ENCODE peak calls at places on chromosome 3, in four cellular contexts. M, A, S and K are unnamed samples.

GRCh38 chr3:125054436-125055164 is 1.2 kb downstream of the HEG1 start:
- DNase-seq in A (peak; percentile 73), S (no peak), M (peak; percentile 37), K (peak; percentile 66)

GRCh38 chr3:183488343-183488742 is 59.9 kb upstream of the MCF2L2 start:
- DNase-seq in S (no peak), M (no peak), A (no peak), K (no peak)

GRCh38 chr3:61702453-61702852 is 141.1 kb downstream of the PTPRG start:
- DNase-seq in S (no peak), M (no peak), A (no peak), K (no peak)

GRCh38 chr3:11272913-11273574 is 847 bp downstream of the ATG7 start:
- DNase-seq in S (no peak), A (no peak), M (no peak), K (peak; percentile 18)

GRCh38 chr3:41065340-41065739 is 134.0 kb upstream of the CTNNB1 start:
- DNase-seq in M (no peak), S (no peak), A (no peak), K (no peak)

GRCh38 chr3:138373695-138374094 is 25.3 kb downstream of the MRAS start:
- DNase-seq in A (no peak), S (no peak), M (no peak), K (no peak)

GRCh38 chr3:188362405-188362831 is 208.5 kb downstream of the LPP start:
- DNase-seq in M (peak; percentile 74), A (peak; percentile 76), S (no peak), K (peak; percentile 79)

GRCh38 chr3:27728195-27729087 is 6.3 kb upstream of the EOMES start:
- DNase-seq in A (peak; percentile 36), M (no peak), S (no peak), K (no peak)

GRCh38 chr3:122102191-122102935 is 47.2 kb downstream of the CD86 start:
- DNase-seq in S (no peak), A (no peak), M (no peak), K (no peak)

GRCh38 chr3:152302521-152303021 is 33.8 kb downstream of the MBNL1 start:
- DNase-seq in A (peak; percentile 84), M (peak; percentile 50), S (peak; percentile 79), K (peak; percentile 90)

GRCh38 chr3:174270841-174271240 is 588.3 kb upstream of the NAALADL2 start:
- DNase-seq in A (peak; percentile 61), M (peak; percentile 35), S (peak; percentile 56), K (peak; percentile 81)

GRCh38 chr3:191502583-191502982 is 41.6 kb downstream of the PYDC2 start:
- DNase-seq in A (no peak), S (no peak), M (peak; percentile 26), K (peak; percentile 12)

GRCh38 chr3:168061332-168061996 is 34.3 kb downstream of the GOLIM4 start:
- DNase-seq in A (no peak), S (no peak), M (no peak), K (no peak)

GRCh38 chr3:33054100-33055097 is 42.5 kb downstream of the GLB1 start:
- DNase-seq in A (no peak), M (no peak), S (no peak), K (no peak)

GRCh38 chr3:57582470-57583168 is 14.5 kb downstream of the ARF4 start:
- DNase-seq in A (peak; percentile 33), M (peak; percentile 89), S (no peak), K (no peak)

GRCh38 chr3:186038360-186038759 is 70.5 kb downstream of the ETV5 start:
- DNase-seq in S (no peak), A (no peak), M (no peak), K (no peak)

GRCh38 chr3:124600765-124601164 is 129.5 kb upstream of the UMPS start:
- DNase-seq in S (no peak), A (no peak), M (peak; percentile 52), K (no peak)

GRCh38 chr3:115644391-115644790 is 21.1 kb downstream of the GAP43 start:
- DNase-seq in A (no peak), S (no peak), M (no peak), K (peak; percentile 33)

GRCh38 chr3:33250712-33251111 is 26.5 kb upstream of the FBXL2 start:
- DNase-seq in A (no peak), M (no peak), S (no peak), K (no peak)

GRCh38 chr3:58623961-58624360 is 42.6 kb downstream of the FAM3D start:
- DNase-seq in M (no peak), A (peak; percentile 77), S (no peak), K (no peak)

GRCh38 chr3:183862610-183863009 is 22.1 kb downstream of the PARL start:
- DNase-seq in S (no peak), A (no peak), M (no peak), K (no peak)

GRCh38 chr3:122011396-122011795 is 10.7 kb downstream of the ILDR1 start:
- DNase-seq in S (no peak), A (no peak), M (no peak), K (no peak)

GRCh38 chr3:133192967-133193366 is 154.8 kb downstream of the TMEM108 start:
- DNase-seq in A (no peak), M (no peak), S (no peak), K (no peak)

GRCh38 chr3:141268281-141268680 is 36.7 kb downstream of the PXYLP1 start:
- DNase-seq in A (no peak), M (no peak), S (no peak), K (peak; percentile 25)

GRCh38 chr3:194064380-194065118 is 71.4 kb upstream of the HES1 start:
- DNase-seq in M (no peak), S (no peak), A (no peak), K (no peak)

GRCh38 chr3:114144909-114145688 is 33.8 kb downstream of the DRD3 start:
- DNase-seq in M (peak; percentile 90), S (peak; percentile 75), A (peak; percentile 95), K (peak; percentile 82)

GRCh38 chr3:42975456-42975855 is 3.7 kb upstream of the GASK1A start:
- DNase-seq in S (no peak), M (no peak), A (no peak), K (no peak)

GRCh38 chr3:44942202-44942921 is 33.6 kb downstream of the ZDHHC3 start:
- DNase-seq in M (peak; percentile 33), A (peak; percentile 67), S (no peak), K (peak; percentile 70)

GRCh38 chr3:181311186-181311585 is 321.6 kb upstream of the DNAJC19 start:
- DNase-seq in S (no peak), M (no peak), A (no peak), K (no peak)

GRCh38 chr3:38992117-38992779 is 59.5 kb downstream of the SCN11A start:
- DNase-seq in A (peak; percentile 81), S (peak; percentile 53), M (peak; percentile 27), K (peak; percentile 83)

GRCh38 chr3:158808697-158809096 is 6.8 kb downstream of the MFSD1 start:
- DNase-seq in A (peak; percentile 79), M (peak; percentile 38), S (peak; percentile 41), K (peak; percentile 83)

GRCh38 chr3:18223591-18224338 is 201.4 kb downstream of the SATB1 start:
- DNase-seq in A (no peak), S (no peak), M (no peak), K (no peak)

GRCh38 chr3:138833908-138834358 is 795 bp downstream of the PIK3CB start:
- DNase-seq in A (peak; percentile 57), S (no peak), M (peak; percentile 42), K (no peak)

GRCh38 chr3:76212679-76213078 is 427.3 kb upstream of the ZNF717 start:
- DNase-seq in M (no peak), A (no peak), S (no peak), K (no peak)
- TF ChIP-seq CTCF in M (no peak), A (no peak), S (no peak), K (no peak)

DNA sequence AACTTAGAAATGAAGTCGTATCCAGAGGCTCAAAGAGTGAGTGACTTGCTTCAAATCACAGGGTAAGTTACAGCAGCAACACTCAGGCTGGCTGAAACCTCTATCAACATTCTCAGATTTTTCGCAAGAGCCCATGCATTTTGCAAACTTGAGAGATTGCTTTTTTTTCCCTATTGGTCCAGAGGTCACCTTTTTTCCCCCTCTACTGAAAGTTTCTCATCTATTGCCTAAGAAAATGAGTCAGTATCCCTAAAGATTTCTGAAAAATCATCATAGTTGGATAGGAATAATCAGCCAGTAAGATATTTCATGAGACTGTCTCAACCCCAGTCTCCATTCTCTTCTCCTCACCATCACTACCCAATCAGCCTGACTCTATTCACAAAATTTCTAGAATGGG is 410.6 kb downstream of the FOXP1 start:
- DNase-seq in S (no peak), M (peak; percentile 70), A (peak; percentile 87), K (peak; percentile 11)
- TF ChIP-seq CTCF in S (no peak), M (no peak), A (no peak), K (no peak)

DNA sequence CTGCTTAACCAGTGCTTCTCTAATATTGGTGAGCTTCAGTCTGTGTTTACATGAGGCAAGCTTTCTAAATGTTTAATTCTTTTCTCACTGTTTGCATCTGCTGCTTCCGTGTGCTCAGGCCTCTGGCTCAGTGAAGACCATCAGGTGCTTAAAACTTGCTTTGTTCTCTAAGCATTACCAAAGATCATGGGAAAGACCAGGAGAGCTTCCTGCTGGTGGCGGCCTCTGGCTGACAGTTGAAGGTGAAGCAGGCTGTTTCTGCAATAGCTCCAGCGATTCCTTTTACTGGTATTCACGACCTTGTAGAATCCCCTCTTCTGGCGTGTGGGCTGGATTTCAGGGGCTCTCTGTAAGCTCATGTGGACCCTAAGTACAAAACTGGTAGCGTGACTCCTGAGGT is 45.1 kb downstream of the EDEM1 start:
- DNase-seq in A (no peak), M (no peak), S (no peak), K (no peak)
- TF ChIP-seq CTCF in A (no peak), M (no peak), S (no peak), K (peak; percentile 25)

GRCh38 chr3:143951351-143951971 is 20.2 kb upstream of the DIPK2A start:
- DNase-seq in S (no peak), A (peak; percentile 74), M (peak; percentile 62), K (peak; percentile 11)
- TF ChIP-seq CTCF in S (peak; percentile 52), A (peak; percentile 83), M (peak; percentile 56), K (peak; percentile 84)